ENCODE peak calls at places on chromosome 16, in ten cellular contexts. One of them, this sample, is unnamed.

GRCh38 chr16:89360760-89361435 is 129.5 kb downstream of the ANKRD11 start:
- DNase-seq in left ventricle myocardium inferior: no peak
- DNase-seq in naive B cell: peak; percentile 78
- DNase-seq in caudate nucleus: no peak
- DNase-seq in skeletal muscle cell: no peak
- DNase-seq in RCC 7860: no peak
- DNase-seq in activated CD8-positive, alpha-beta memory T cell treated with anti-CD3 and anti-CD28 coated beads, Interleukin-2, amount 50 U/mL, for 48 hours: peak; percentile 87
- DNase-seq in ELR: no peak
- DNase-seq in H7: peak; percentile 67
- DNase-seq in Right ventricle myocardium superior: no peak
- DNase-seq in this sample: no peak

GRCh38 chr16:73447850-73448249 is 399.9 kb upstream of the ZFHX3 start:
- DNase-seq in left ventricle myocardium inferior: no peak
- DNase-seq in naive B cell: no peak
- DNase-seq in caudate nucleus: no peak
- DNase-seq in skeletal muscle cell: no peak
- DNase-seq in RCC 7860: no peak
- DNase-seq in activated CD8-positive, alpha-beta memory T cell treated with anti-CD3 and anti-CD28 coated beads, Interleukin-2, amount 50 U/mL, for 48 hours: no peak
- DNase-seq in ELR: no peak
- DNase-seq in H7: no peak
- DNase-seq in Right ventricle myocardium superior: no peak
- DNase-seq in this sample: no peak

GRCh38 chr16:29790949-29791844 is 646 bp downstream of the KIF22 start:
- DNase-seq in left ventricle myocardium inferior: no peak
- DNase-seq in naive B cell: no peak
- DNase-seq in caudate nucleus: no peak
- DNase-seq in skeletal muscle cell: no peak
- DNase-seq in RCC 7860: no peak
- DNase-seq in activated CD8-positive, alpha-beta memory T cell treated with anti-CD3 and anti-CD28 coated beads, Interleukin-2, amount 50 U/mL, for 48 hours: no peak
- DNase-seq in ELR: peak; percentile 37
- DNase-seq in H7: no peak
- DNase-seq in Right ventricle myocardium superior: no peak
- DNase-seq in this sample: no peak

GRCh38 chr16:86574646-86575045 is 3.7 kb upstream of the FOXL1 start:
- DNase-seq in left ventricle myocardium inferior: no peak
- DNase-seq in naive B cell: no peak
- DNase-seq in caudate nucleus: no peak
- DNase-seq in skeletal muscle cell: no peak
- DNase-seq in RCC 7860: no peak
- DNase-seq in activated CD8-positive, alpha-beta memory T cell treated with anti-CD3 and anti-CD28 coated beads, Interleukin-2, amount 50 U/mL, for 48 hours: no peak
- DNase-seq in ELR: no peak
- DNase-seq in H7: no peak
- DNase-seq in Right ventricle myocardium superior: no peak
- DNase-seq in this sample: no peak

GRCh38 chr16:49012961-49013726 is 268.5 kb downstream of the CBLN1 start:
- DNase-seq in left ventricle myocardium inferior: peak; percentile 67
- DNase-seq in naive B cell: no peak
- DNase-seq in caudate nucleus: no peak
- DNase-seq in skeletal muscle cell: no peak
- DNase-seq in RCC 7860: no peak
- DNase-seq in activated CD8-positive, alpha-beta memory T cell treated with anti-CD3 and anti-CD28 coated beads, Interleukin-2, amount 50 U/mL, for 48 hours: no peak
- DNase-seq in ELR: no peak
- DNase-seq in H7: no peak
- DNase-seq in Right ventricle myocardium superior: peak; percentile 71
- DNase-seq in this sample: no peak

GRCh38 chr16:73171380-73171779 is 123.5 kb upstream of the ZFHX3 start:
- DNase-seq in left ventricle myocardium inferior: no peak
- DNase-seq in naive B cell: no peak
- DNase-seq in caudate nucleus: no peak
- DNase-seq in skeletal muscle cell: no peak
- DNase-seq in RCC 7860: no peak
- DNase-seq in activated CD8-positive, alpha-beta memory T cell treated with anti-CD3 and anti-CD28 coated beads, Interleukin-2, amount 50 U/mL, for 48 hours: no peak
- DNase-seq in ELR: no peak
- DNase-seq in H7: peak; percentile 29
- DNase-seq in Right ventricle myocardium superior: no peak
- DNase-seq in this sample: no peak

GRCh38 chr16:24988593-24989338 is 26.4 kb downstream of the ARHGAP17 start:
- DNase-seq in left ventricle myocardium inferior: no peak
- DNase-seq in naive B cell: no peak
- DNase-seq in caudate nucleus: no peak
- DNase-seq in skeletal muscle cell: no peak
- DNase-seq in RCC 7860: no peak
- DNase-seq in activated CD8-positive, alpha-beta memory T cell treated with anti-CD3 and anti-CD28 coated beads, Interleukin-2, amount 50 U/mL, for 48 hours: no peak
- DNase-seq in ELR: peak; percentile 83
- DNase-seq in H7: no peak
- DNase-seq in Right ventricle myocardium superior: no peak
- DNase-seq in this sample: peak; percentile 10

GRCh38 chr16:65318138-65318537 is 196.3 kb upstream of the CDH11 start:
- DNase-seq in left ventricle myocardium inferior: no peak
- DNase-seq in naive B cell: no peak
- DNase-seq in caudate nucleus: no peak
- DNase-seq in skeletal muscle cell: no peak
- DNase-seq in RCC 7860: no peak
- DNase-seq in activated CD8-positive, alpha-beta memory T cell treated with anti-CD3 and anti-CD28 coated beads, Interleukin-2, amount 50 U/mL, for 48 hours: no peak
- DNase-seq in ELR: no peak
- DNase-seq in H7: no peak
- DNase-seq in Right ventricle myocardium superior: no peak
- DNase-seq in this sample: no peak

GRCh38 chr16:84044108-84044488 is 1.5 kb upstream of the SLC38A8 start:
- DNase-seq in left ventricle myocardium inferior: no peak
- DNase-seq in naive B cell: no peak
- DNase-seq in caudate nucleus: no peak
- DNase-seq in skeletal muscle cell: no peak
- DNase-seq in RCC 7860: peak; percentile 17
- DNase-seq in activated CD8-positive, alpha-beta memory T cell treated with anti-CD3 and anti-CD28 coated beads, Interleukin-2, amount 50 U/mL, for 48 hours: no peak
- DNase-seq in ELR: peak; percentile 63
- DNase-seq in H7: peak; percentile 83
- DNase-seq in Right ventricle myocardium superior: no peak
- DNase-seq in this sample: no peak

GRCh38 chr16:10253344-10253855 is 71.2 kb upstream of the GRIN2A start:
- DNase-seq in left ventricle myocardium inferior: no peak
- DNase-seq in naive B cell: no peak
- DNase-seq in caudate nucleus: no peak
- DNase-seq in skeletal muscle cell: no peak
- DNase-seq in RCC 7860: no peak
- DNase-seq in activated CD8-positive, alpha-beta memory T cell treated with anti-CD3 and anti-CD28 coated beads, Interleukin-2, amount 50 U/mL, for 48 hours: no peak
- DNase-seq in ELR: no peak
- DNase-seq in H7: no peak
- DNase-seq in Right ventricle myocardium superior: no peak
- DNase-seq in this sample: no peak